ENCODE peak calls at places on chromosomes 13 and 19, in seven cellular contexts. One of them, this sample, is unnamed.
A peak's percentile ranks its signal among the peaks of the same experiment; 100 is the strongest.

GRCh38 chr19:4523306-4524110 is 5.2 kb upstream of the PLIN4 start:
- DNase-seq in GM12878: no peak
- DNase-seq in coronary artery: no peak
- DNase-seq in body of pancreas: peak; percentile 36
- DNase-seq in AG10803: peak; percentile 21
- DNase-seq in heart left ventricle: peak; percentile 80
- DNase-seq in AG09309: no peak
- DNase-seq in this sample: no peak

GRCh38 chr19:52170863-52171320 is 529 bp downstream of the ZNF836 start:
- DNase-seq in GM12878: no peak
- DNase-seq in body of pancreas: peak; percentile 23
- DNase-seq in heart left ventricle: no peak
- DNase-seq in AG09309: no peak
- DNase-seq in AG10803: no peak
- DNase-seq in coronary artery: peak; percentile 77
- DNase-seq in this sample: no peak

GRCh38 chr19:35727956-35728706 is 10.3 kb downstream of the KMT2B start:
- DNase-seq in heart left ventricle: no peak
- DNase-seq in GM12878: no peak
- DNase-seq in coronary artery: no peak
- DNase-seq in AG09309: no peak
- DNase-seq in body of pancreas: no peak
- DNase-seq in AG10803: no peak
- DNase-seq in this sample: no peak

GRCh38 chr19:17931532-17932191 is 1.2 kb upstream of the CCDC124 start:
- DNase-seq in AG09309: no peak
- DNase-seq in heart left ventricle: no peak
- DNase-seq in coronary artery: no peak
- DNase-seq in AG10803: no peak
- DNase-seq in body of pancreas: no peak
- DNase-seq in GM12878: no peak
- DNase-seq in this sample: no peak

GRCh38 chr19:45591004-45591637 is 6.5 kb upstream of the OPA3 start:
- DNase-seq in GM12878: no peak
- DNase-seq in heart left ventricle: peak; percentile 73
- DNase-seq in coronary artery: no peak
- DNase-seq in AG09309: no peak
- DNase-seq in AG10803: no peak
- DNase-seq in body of pancreas: peak; percentile 80
- DNase-seq in this sample: no peak

GRCh38 chr13:103140001-103140671 is 73.9 kb upstream of the SLC10A2 start:
- DNase-seq in body of pancreas: no peak
- DNase-seq in coronary artery: no peak
- DNase-seq in AG09309: no peak
- DNase-seq in heart left ventricle: no peak
- DNase-seq in GM12878: peak; percentile 52
- DNase-seq in AG10803: no peak
- DNase-seq in this sample: no peak

GRCh38 chr19:48928164-48929005 is 5.1 kb upstream of the DHDH start:
- DNase-seq in heart left ventricle: no peak
- DNase-seq in body of pancreas: no peak
- DNase-seq in AG09309: no peak
- DNase-seq in coronary artery: no peak
- DNase-seq in GM12878: no peak
- DNase-seq in AG10803: no peak
- DNase-seq in this sample: no peak

GRCh38 chr13:31261241-31261640 is 61.5 kb downstream of the B3GLCT start:
- DNase-seq in heart left ventricle: no peak
- DNase-seq in GM12878: no peak
- DNase-seq in body of pancreas: no peak
- DNase-seq in coronary artery: no peak
- DNase-seq in AG09309: no peak
- DNase-seq in AG10803: no peak
- DNase-seq in this sample: no peak

GRCh38 chr13:100550433-100550832 is 38.2 kb downstream of the GGACT start:
- DNase-seq in body of pancreas: no peak
- DNase-seq in coronary artery: peak; percentile 63
- DNase-seq in AG09309: peak; percentile 53
- DNase-seq in heart left ventricle: no peak
- DNase-seq in AG10803: peak; percentile 87
- DNase-seq in GM12878: no peak
- DNase-seq in this sample: no peak

DNA sequence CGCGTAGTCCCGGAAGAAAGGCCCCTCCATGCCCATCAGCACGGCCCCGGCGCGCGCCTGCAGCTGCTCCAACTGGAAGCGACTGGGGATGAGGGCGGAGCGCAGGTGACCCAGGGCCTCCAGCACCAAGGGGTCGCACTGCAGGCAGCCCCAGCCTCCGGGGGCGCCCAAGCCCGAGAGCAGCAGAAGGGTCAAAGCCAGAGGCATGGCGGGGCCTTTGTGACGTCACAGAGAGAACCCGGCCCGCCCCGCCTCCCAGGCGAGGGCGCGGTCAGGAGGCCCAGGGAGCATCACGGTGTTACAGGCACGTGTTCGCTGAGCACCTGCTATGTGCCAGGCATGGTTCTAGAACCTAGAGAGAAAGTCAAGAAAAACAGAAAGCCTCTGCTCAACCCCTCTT is at the start of gene IZUMO2:
- DNase-seq in body of pancreas: no peak
- DNase-seq in AG09309: no peak
- DNase-seq in heart left ventricle: no peak
- DNase-seq in AG10803: no peak
- DNase-seq in GM12878: no peak
- DNase-seq in coronary artery: no peak
- DNase-seq in this sample: no peak
- TF ChIP-seq CTCF in body of pancreas: no peak
- TF ChIP-seq CTCF in AG09309: no peak
- TF ChIP-seq CTCF in heart left ventricle: no peak
- TF ChIP-seq CTCF in AG10803: no peak
- TF ChIP-seq CTCF in GM12878: no peak
- TF ChIP-seq CTCF in coronary artery: no peak
- TF ChIP-seq CTCF in this sample: no peak

DNA sequence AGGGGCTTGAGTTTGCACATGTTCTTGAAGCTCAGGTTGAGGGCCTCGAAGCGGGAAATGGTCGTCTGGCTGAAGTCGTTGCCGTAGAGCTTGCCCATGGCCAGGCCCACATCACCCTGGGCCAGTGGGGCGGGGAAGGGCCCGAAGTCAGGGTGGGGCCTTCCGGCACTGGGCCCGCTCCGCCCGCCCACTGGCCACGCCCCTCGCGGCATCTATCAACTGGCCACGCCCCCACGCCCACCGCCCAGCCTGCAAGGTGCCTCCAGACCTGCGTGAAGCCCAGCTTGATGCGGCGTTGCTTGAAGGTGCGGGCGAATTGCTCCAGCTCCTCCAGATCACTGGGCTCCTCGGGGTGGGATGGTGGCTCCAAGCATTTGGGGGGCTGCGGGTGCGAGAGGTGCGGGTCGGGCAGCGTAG is 19.9 kb downstream of the ZNF574 start:
- DNase-seq in coronary artery: no peak
- DNase-seq in AG09309: no peak
- DNase-seq in AG10803: no peak
- DNase-seq in GM12878: no peak
- DNase-seq in body of pancreas: no peak
- DNase-seq in heart left ventricle: no peak
- DNase-seq in this sample: no peak
- H3K4me3 ChIP-seq in coronary artery: no peak overlapping the region
- H3K4me3 ChIP-seq in AG09309: no peak overlapping the region
- H3K4me3 ChIP-seq in AG10803: no peak overlapping the region
- H3K4me3 ChIP-seq in GM12878: no peak overlapping the region
- H3K4me3 ChIP-seq in body of pancreas: no peak overlapping the region
- H3K4me3 ChIP-seq in heart left ventricle: no peak overlapping the region
- H3K4me3 ChIP-seq in this sample: no peak overlapping the region

GRCh38 chr13:94617389-94618000 is 15.8 kb downstream of the GPR180 start:
- DNase-seq in heart left ventricle: no peak
- DNase-seq in AG10803: peak; percentile 13
- DNase-seq in GM12878: no peak
- DNase-seq in body of pancreas: no peak
- DNase-seq in AG09309: no peak
- DNase-seq in coronary artery: no peak
- DNase-seq in this sample: no peak

GRCh38 chr13:94620286-94620896 is 18.7 kb downstream of the GPR180 start:
- DNase-seq in GM12878: no peak
- DNase-seq in heart left ventricle: no peak
- DNase-seq in coronary artery: no peak
- DNase-seq in AG09309: no peak
- DNase-seq in body of pancreas: peak; percentile 25
- DNase-seq in AG10803: peak; percentile 24
- DNase-seq in this sample: no peak
- TF ChIP-seq CTCF in GM12878: peak; percentile 73
- TF ChIP-seq CTCF in heart left ventricle: peak; percentile 11
- TF ChIP-seq CTCF in coronary artery: no peak
- TF ChIP-seq CTCF in AG09309: peak; percentile 74
- TF ChIP-seq CTCF in body of pancreas: peak; percentile 48
- TF ChIP-seq CTCF in AG10803: peak; percentile 67
- TF ChIP-seq CTCF in this sample: peak; percentile 86

GRCh38 chr19:39125199-39125553 is 410 bp upstream of the PAK4 start:
- DNase-seq in coronary artery: no peak
- DNase-seq in body of pancreas: no peak
- DNase-seq in heart left ventricle: no peak
- DNase-seq in GM12878: no peak
- DNase-seq in AG09309: no peak
- DNase-seq in AG10803: no peak
- DNase-seq in this sample: no peak
- H3K4me3 ChIP-seq in coronary artery: peak overlapping the region; percentile 95
- H3K4me3 ChIP-seq in body of pancreas: no peak overlapping the region
- H3K4me3 ChIP-seq in heart left ventricle: peak overlapping the region; percentile 67
- H3K4me3 ChIP-seq in GM12878: peak overlapping the region; percentile 87
- H3K4me3 ChIP-seq in AG09309: peak overlapping the region; percentile 15
- H3K4me3 ChIP-seq in AG10803: peak overlapping the region; percentile 62
- H3K4me3 ChIP-seq in this sample: peak overlapping the region; percentile 82

DNA sequence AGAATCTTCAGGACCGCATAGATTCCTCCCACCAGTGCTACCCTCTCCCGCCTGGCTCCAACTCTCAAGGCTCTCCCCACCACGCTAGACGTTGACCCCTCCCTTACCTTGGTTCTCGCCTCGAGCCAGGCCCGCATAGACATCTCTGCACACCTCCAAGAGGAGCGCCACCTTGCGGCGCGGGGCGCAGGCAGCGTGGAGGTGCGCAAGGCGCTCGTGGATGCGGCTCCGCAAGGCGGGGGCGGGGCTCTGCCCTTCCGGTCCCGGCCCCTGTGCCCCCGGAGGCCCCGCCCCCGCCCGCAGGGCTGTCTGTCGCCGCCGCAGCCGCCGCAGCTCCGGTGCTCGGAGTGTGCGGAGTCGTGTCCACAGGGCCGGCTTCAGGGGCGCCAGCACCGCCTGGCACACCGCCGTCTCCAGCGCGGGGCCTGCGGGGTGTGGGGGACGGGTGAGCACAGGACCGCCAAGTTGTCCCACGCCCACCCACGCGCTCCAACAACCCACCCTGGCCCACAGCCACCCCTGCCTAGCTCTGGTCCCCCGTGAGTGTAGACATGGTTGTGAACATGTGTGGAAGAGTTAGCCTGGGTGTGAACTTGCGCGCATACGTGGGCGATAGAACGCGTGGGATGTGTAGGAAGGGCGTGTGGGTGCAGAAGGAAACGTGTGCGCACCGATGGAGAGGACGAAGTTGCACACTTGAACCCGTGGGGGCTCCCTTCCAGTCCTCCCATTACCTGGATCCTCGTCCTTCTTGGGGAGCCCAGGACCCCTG is 8.1 kb downstream of the RINL start:
- DNase-seq in AG10803: peak; percentile 60
- DNase-seq in GM12878: no peak
- DNase-seq in body of pancreas: peak; percentile 92
- DNase-seq in coronary artery: peak; percentile 85
- DNase-seq in heart left ventricle: peak; percentile 94
- DNase-seq in AG09309: no peak
- DNase-seq in this sample: no peak
- TF ChIP-seq CTCF in AG10803: peak; percentile 63
- TF ChIP-seq CTCF in GM12878: peak; percentile 90
- TF ChIP-seq CTCF in body of pancreas: peak; percentile 88
- TF ChIP-seq CTCF in coronary artery: peak; percentile 55
- TF ChIP-seq CTCF in heart left ventricle: peak; percentile 86
- TF ChIP-seq CTCF in AG09309: peak; percentile 77
- TF ChIP-seq CTCF in this sample: peak; percentile 77

DNA sequence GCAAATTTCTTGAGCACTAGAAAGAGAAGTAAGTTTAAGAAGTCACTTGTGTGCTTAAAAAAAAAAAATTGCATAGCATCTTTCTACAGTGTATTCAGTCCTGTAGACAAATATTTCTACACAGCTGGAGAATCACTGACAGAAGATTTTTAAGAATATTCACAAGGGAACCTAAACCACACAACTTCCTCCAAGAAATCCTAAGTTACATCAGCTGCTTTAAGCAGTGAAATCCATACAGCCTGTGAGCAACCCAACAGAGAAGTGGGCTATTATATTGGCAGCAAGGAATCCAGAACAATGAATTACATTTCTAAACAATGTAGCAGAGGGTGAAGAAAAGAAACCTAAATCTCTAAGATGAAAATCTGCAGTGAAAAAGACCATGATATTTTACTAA is 1.5 kb downstream of the DOCK9 start:
- DNase-seq in coronary artery: no peak
- DNase-seq in heart left ventricle: no peak
- DNase-seq in body of pancreas: no peak
- DNase-seq in AG09309: no peak
- DNase-seq in GM12878: no peak
- DNase-seq in AG10803: peak; percentile 87
- DNase-seq in this sample: peak; percentile 27
- H3K4me3 ChIP-seq in coronary artery: peak overlapping the region; percentile 65
- H3K4me3 ChIP-seq in heart left ventricle: peak overlapping the region; percentile 18
- H3K4me3 ChIP-seq in body of pancreas: no peak overlapping the region
- H3K4me3 ChIP-seq in AG09309: no peak overlapping the region
- H3K4me3 ChIP-seq in GM12878: no peak overlapping the region
- H3K4me3 ChIP-seq in AG10803: no peak overlapping the region
- H3K4me3 ChIP-seq in this sample: peak overlapping the region; percentile 48